ENCODE peak calls at places on chromosomes 3 and 15, in seven cellular contexts. K is esophagus squamous epithelium, Q is body of pancreas, W is uterus, I is lower leg skin, D is IMR-90, H is heart left ventricle. V is an unnamed sample.

GRCh38 chr3:23112491-23112890 is 90.6 kb upstream of the UBE2E2 start:
- DNase-seq in I (no peak), Q (no peak), H (no peak), D (no peak), W (no peak), K (no peak), V (no peak)

GRCh38 chr15:65619636-65620290 is 2.0 kb upstream of the SLC24A1 start:
- DNase-seq in D (no peak), Q (no peak), I (no peak), K (no peak), W (no peak), H (no peak), V (no peak)

GRCh38 chr3:141629950-141630349 is 108.1 kb upstream of the RNF7 start:
- DNase-seq in D (no peak), W (no peak), H (no peak), Q (no peak), K (no peak), I (no peak), V (no peak)

GRCh38 chr3:49313902-49314676 is 25.8 kb downstream of the USP4 start:
- DNase-seq in W (no peak), D (peak), Q (no peak), K (no peak), H (no peak), I (no peak), V (no peak)

GRCh38 chr3:43770426-43771103 is 79.8 kb downstream of the ABHD5 start:
- DNase-seq in H (peak), K (no peak), Q (peak), D (no peak), I (peak), W (peak), V (peak)

GRCh38 chr3:149352556-149352955 is 19.1 kb upstream of the TM4SF18 start:
- DNase-seq in D (peak), K (no peak), Q (peak), W (peak), H (peak), I (no peak), V (peak)

GRCh38 chr3:104632947-104633346 is 733.8 kb upstream of the ALCAM start:
- DNase-seq in I (no peak), K (no peak), H (no peak), W (no peak), Q (no peak), D (peak), V (no peak)

GRCh38 chr3:104687362-104687761 is 679.3 kb upstream of the ALCAM start:
- DNase-seq in W (no peak), K (no peak), H (no peak), Q (no peak), I (no peak), D (no peak), V (no peak)

GRCh38 chr3:82133070-82133606 is 371.7 kb upstream of the GBE1 start:
- DNase-seq in D (peak), K (no peak), Q (peak), H (peak), W (peak), I (peak), V (peak)

GRCh38 chr15:36432162-36432561 is 147.3 kb upstream of the CDIN1 start:
- DNase-seq in I (no peak), W (no peak), D (peak), K (no peak), Q (no peak), H (no peak), V (peak)

GRCh38 chr3:126554560-126555525 is 3.9 kb downstream of the C3orf22 start:
- DNase-seq in W (peak), D (no peak), Q (no peak), H (no peak), I (peak), K (no peak), V (no peak)

GRCh38 chr3:129795596-129795995 is 97.9 kb downstream of the TMCC1 start:
- DNase-seq in I (no peak), Q (no peak), D (peak), K (no peak), W (no peak), H (no peak), V (peak)

GRCh38 chr15:96230557-96231181 is 99.8 kb upstream of the NR2F2 start:
- DNase-seq in I (no peak), K (no peak), H (no peak), D (peak), Q (no peak), W (no peak), V (peak)

GRCh38 chr3:73502609-73503560 is 121.9 kb downstream of the PDZRN3 start:
- DNase-seq in W (peak), Q (peak), H (peak), D (peak), I (peak), K (no peak), V (peak)

GRCh38 chr3:47315069-47315647 is 32.4 kb downstream of the KLHL18 start:
- DNase-seq in K (no peak), I (peak), D (peak), W (no peak), H (peak), Q (no peak), V (no peak)

GRCh38 chr15:72585659-72586058 is 68.8 kb upstream of the GOLGA6B start:
- DNase-seq in D (peak), W (no peak), Q (no peak), H (no peak), K (no peak), I (no peak), V (no peak)

GRCh38 chr3:39234705-39235104 is 42.3 kb upstream of the XIRP1 start:
- DNase-seq in I (no peak), H (no peak), Q (no peak), W (no peak), D (no peak), K (no peak), V (no peak)

GRCh38 chr3:131393868-131394267 is 12.3 kb downstream of the NUDT16 start:
- DNase-seq in D (no peak), H (no peak), W (no peak), Q (no peak), I (no peak), K (no peak), V (no peak)

GRCh38 chr3:159866201-159866746 is 122.4 kb upstream of the IL12A start:
- DNase-seq in H (no peak), W (no peak), I (no peak), K (no peak), D (no peak), Q (no peak), V (no peak)

GRCh38 chr15:38226867-38227266 is 25.8 kb upstream of the SPRED1 start:
- DNase-seq in K (no peak), Q (peak), D (peak), H (peak), I (peak), W (no peak), V (peak)

GRCh38 chr15:48556159-48556897 is 89.2 kb downstream of the FBN1 start:
- DNase-seq in Q (no peak), K (no peak), W (no peak), D (peak), H (no peak), I (no peak), V (no peak)

GRCh38 chr15:99090938-99091337 is 13.9 kb upstream of the SYNM start:
- DNase-seq in W (no peak), Q (no peak), D (no peak), H (no peak), K (no peak), I (no peak), V (no peak)

GRCh38 chr3:53758846-53759245 is 87.4 kb downstream of the CHDH start:
- DNase-seq in I (no peak), Q (no peak), H (no peak), D (no peak), W (no peak), K (no peak), V (no peak)

GRCh38 chr3:30607032-30607833 is 832 bp downstream of the TGFBR2 start:
- DNase-seq in I (peak), Q (peak), K (peak), H (peak), W (peak), D (no peak), V (peak)
- TF ChIP-seq POLR2A in I (no peak), Q (peak), K (no peak), H (no peak), W (peak), D (no peak), V (no peak)

DNA sequence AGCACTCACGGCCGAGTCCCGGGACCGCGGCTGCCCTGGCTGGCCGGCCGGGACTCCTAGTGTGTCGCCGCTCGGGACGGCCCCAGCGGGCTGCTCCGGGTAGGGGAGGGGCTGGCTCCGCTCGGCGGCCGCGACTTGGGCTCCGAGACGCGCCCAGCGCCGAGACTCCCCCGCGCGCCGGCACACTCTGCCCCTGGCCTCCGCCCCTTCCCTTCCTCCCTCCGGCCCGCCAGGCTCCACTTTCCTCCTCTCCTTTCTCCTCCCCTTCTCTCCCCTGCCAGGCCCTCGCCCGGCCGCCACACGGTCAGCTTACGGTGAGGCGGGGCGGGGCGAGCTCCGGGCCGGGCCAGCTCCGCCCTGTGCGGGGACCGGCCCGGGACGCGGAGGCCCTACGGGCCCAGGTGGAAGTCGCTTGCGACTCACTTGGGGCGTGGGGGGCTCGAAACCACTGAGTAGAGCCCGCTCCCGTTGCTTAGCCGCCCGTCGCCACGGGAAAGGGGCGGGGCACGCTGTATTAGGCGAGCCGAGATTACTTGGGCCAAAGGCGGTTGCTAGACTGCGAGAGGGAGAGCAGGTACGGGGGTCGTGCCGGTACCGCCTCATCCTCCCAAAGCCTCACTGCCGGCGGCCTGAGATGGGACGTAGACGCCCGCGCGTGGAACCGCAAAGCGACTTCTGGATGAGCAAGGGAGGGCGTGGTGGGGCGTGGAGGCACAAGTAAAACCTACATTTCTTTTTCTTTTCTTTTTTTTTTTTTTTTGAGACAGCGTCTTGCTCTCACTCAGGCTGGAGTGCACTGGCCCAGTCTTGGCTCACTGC is at the start of gene ITGB5:
- DNase-seq in I (peak), H (peak), D (peak), W (peak), Q (peak), K (no peak), V (peak)
- TF ChIP-seq POLR2A in I (no peak), H (no peak), D (peak), W (peak), Q (peak), K (no peak), V (peak)

DNA sequence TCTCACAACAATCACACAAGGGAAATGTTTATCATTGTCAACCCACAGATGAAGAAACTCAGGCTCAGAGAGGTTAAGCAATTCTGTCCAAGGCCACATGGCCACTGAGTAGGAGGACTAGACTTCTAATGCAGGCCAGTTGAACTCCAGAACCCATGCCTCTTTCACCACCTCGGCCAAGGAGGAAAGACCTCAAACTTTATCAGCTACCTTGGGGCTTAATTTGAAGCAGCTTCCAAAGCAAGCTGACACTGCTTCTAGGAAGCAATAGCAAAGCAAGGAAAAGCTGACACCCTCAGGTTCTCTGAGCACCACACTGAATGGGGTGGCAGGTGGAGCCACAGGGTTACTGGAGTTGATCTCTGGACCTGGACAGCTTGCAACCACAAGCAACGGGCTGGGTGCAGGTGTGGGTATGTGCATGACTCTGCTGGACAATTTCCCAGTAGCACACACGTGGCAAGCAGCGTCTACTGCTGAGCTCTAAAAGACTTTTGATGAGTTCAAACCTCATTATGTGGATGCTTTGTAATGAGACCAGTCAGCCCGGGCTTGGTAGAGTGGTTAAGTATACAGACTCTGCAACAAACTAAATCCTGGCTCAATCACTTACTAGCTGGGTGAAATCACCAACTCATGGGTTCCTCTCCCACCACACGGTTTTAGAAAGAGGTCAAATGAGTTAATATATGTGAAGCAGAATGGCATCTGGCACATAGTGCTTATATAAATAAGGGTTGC is 23.1 kb downstream of the CCNL1 start:
- DNase-seq in K (no peak), I (no peak), W (no peak), D (peak), Q (peak), H (no peak), V (no peak)
- TF ChIP-seq POLR2A in K (no peak), I (no peak), W (no peak), D (no peak), Q (peak), H (no peak), V (no peak)

GRCh38 chr15:52308446-52309153 is 13.0 kb upstream of the MYO5C start:
- DNase-seq in Q (no peak), I (no peak), K (no peak), D (no peak), W (no peak), H (no peak), V (no peak)
- TF ChIP-seq POLR2A in Q (no peak), I (no peak), K (no peak), D (no peak), W (no peak), H (no peak), V (no peak)

DNA sequence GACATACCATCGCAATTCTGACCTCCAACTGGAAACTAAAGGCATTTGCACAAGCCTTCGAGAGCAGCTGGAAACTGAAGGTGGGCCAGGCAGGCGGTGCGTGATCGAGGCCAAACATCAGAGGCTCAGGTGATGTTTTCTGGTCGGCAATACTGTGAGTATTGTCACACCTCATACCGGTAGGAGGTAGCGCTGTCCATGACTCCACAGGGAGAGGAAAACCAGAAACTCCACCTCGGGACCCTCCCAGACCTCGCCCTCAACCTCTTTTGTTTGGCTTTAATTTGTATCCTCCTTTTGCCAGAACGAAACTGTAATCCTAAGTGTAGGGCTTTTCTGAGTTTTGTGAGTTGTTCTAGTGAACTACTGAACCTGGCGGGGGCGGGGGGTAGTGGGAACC is 43.6 kb downstream of the LDHAL6B start:
- DNase-seq in I (no peak), H (no peak), D (no peak), K (no peak), Q (no peak), W (no peak), V (no peak)
- TF ChIP-seq POLR2A in I (no peak), H (no peak), D (no peak), K (no peak), Q (no peak), W (no peak), V (no peak)

GRCh38 chr3:186217820-186218164 is 108.9 kb upstream of the ETV5 start:
- DNase-seq in D (no peak), W (no peak), I (no peak), K (no peak), Q (peak), H (no peak), V (no peak)
- TF ChIP-seq POLR2A in D (no peak), W (no peak), I (no peak), K (no peak), Q (no peak), H (no peak), V (no peak)